ENCODE peak calls at places on chromosome 5, in nine cellular contexts. T is NCI-H1092 treated with DMSO at 0.1 percent for 48 hours; U is C1 segment of cervical spinal cord; E is D341Med; Y is aorta; L is NCI-H2171 treated with DMSO at 0.1 percent for 48 hours; B is NCI-H774; I is upper lobe of right lung; S is activated T-helper 9 cell treated with anti-CD3 and anti-CD28 coated beads, Interleukin-2, amount 50 U/mL, for 16 hours. K is an unnamed sample.
A peak's percentile ranks its signal among the peaks of the same experiment; 100 is the strongest.

GRCh38 chr5:80507663-80508062 is 19.8 kb downstream of the FAM151B start:
- DNase-seq in T (no peak), U (no peak), E (no peak), Y (no peak), L (no peak), B (no peak), I (no peak), S (no peak), K (no peak)

GRCh38 chr5:29005386-29005785 is 1967.0 kb upstream of the CDH9 start:
- DNase-seq in T (no peak), U (no peak), E (no peak), Y (no peak), L (no peak), B (no peak), I (no peak), S (no peak), K (no peak)

GRCh38 chr5:118533923-118534322 is 454.4 kb downstream of the DTWD2 start:
- DNase-seq in T (no peak), U (no peak), E (no peak), Y (no peak), L (no peak), B (no peak), I (no peak), S (no peak), K (no peak)

GRCh38 chr5:169020102-169020501 is 280.8 kb downstream of the SLIT3 start:
- DNase-seq in T (no peak), U (no peak), E (no peak), Y (no peak), L (peak; percentile 3), B (no peak), I (no peak), S (no peak), K (peak; percentile 8)

GRCh38 chr5:64144429-64145215 is 21.0 kb upstream of the RNF180 start:
- DNase-seq in T (no peak), U (no peak), E (no peak), Y (no peak), L (no peak), B (no peak), I (no peak), S (no peak), K (peak; percentile 41)

GRCh38 chr5:72040513-72040912 is 66.8 kb upstream of the MAP1B start:
- DNase-seq in T (no peak), U (no peak), E (no peak), Y (no peak), L (no peak), B (no peak), I (no peak), S (no peak), K (no peak)

GRCh38 chr5:40258205-40258604 is 421.5 kb upstream of the PTGER4 start:
- DNase-seq in T (no peak), U (no peak), E (no peak), Y (no peak), L (no peak), B (no peak), I (no peak), S (no peak), K (no peak)

GRCh38 chr5:137352095-137352494 is 147.0 kb downstream of the SPOCK1 start:
- DNase-seq in T (no peak), U (no peak), E (no peak), Y (no peak), L (no peak), B (no peak), I (no peak), S (no peak), K (no peak)

GRCh38 chr5:146533260-146533857 is 17.4 kb upstream of the GPR151 start:
- DNase-seq in T (peak; percentile 74), U (peak; percentile 31), E (peak; percentile 69), Y (peak; percentile 87), L (peak; percentile 60), B (peak; percentile 68), I (peak; percentile 68), S (peak; percentile 55), K (peak; percentile 54)

GRCh38 chr5:77909237-77909636 is 133.1 kb upstream of the TBCA start:
- DNase-seq in T (no peak), U (no peak), E (no peak), Y (no peak), L (no peak), B (no peak), I (no peak), S (no peak), K (no peak)

GRCh38 chr5:3854069-3854741 is 258.6 kb downstream of the IRX1 start:
- DNase-seq in T (no peak), U (no peak), E (no peak), Y (no peak), L (no peak), B (no peak), I (no peak), S (no peak), K (no peak)

GRCh38 chr5:105392122-105392709 is 1829.6 kb upstream of the NUDT12 start:
- DNase-seq in T (no peak), U (no peak), E (peak; percentile 1), Y (no peak), L (no peak), B (no peak), I (peak; percentile 44), S (no peak), K (no peak)

GRCh38 chr5:142357469-142358090 is 32.8 kb upstream of the SPRY4 start:
- DNase-seq in T (no peak), U (peak; percentile 10), E (no peak), Y (no peak), L (no peak), B (no peak), I (no peak), S (no peak), K (peak; percentile 38)

GRCh38 chr5:5155617-5156016 is 15.5 kb downstream of the ADAMTS16 start:
- DNase-seq in T (no peak), U (no peak), E (no peak), Y (no peak), L (no peak), B (no peak), I (no peak), S (no peak), K (no peak)

GRCh38 chr5:139847790-139848507 is 52.3 kb downstream of the PSD2 start:
- DNase-seq in T (peak; percentile 4), U (peak; percentile 51), E (peak; percentile 91), Y (peak; percentile 91), L (no peak), B (no peak), I (peak; percentile 79), S (peak; percentile 67), K (peak; percentile 40)

GRCh38 chr5:126998895-126999570 is 31.3 kb downstream of the MARCHF3 start:
- DNase-seq in T (no peak), U (no peak), E (no peak), Y (no peak), L (no peak), B (no peak), I (no peak), S (no peak), K (no peak)